ENCODE peak calls at places on chromosomes 11 and 22, in four cellular contexts. K, R, T and Q are unnamed samples. For H3K9me3, the result is how much of the 10 kb centered on the place peaks cover.

GRCh38 chr11:43983221-43983795 is 40.9 kb downstream of the C11orf96 start:
- DNase-seq in K (no peak), R (no peak), T (no peak), Q (no peak)

GRCh38 chr11:692824-693414 is 2.1 kb downstream of the DEAF1 start:
- DNase-seq in K (peak), R (no peak), T (peak), Q (no peak)

GRCh38 chr11:128927683-128928336 is 14.9 kb downstream of the TP53AIP1 start:
- DNase-seq in K (no peak), R (no peak), T (no peak), Q (no peak)

GRCh38 chr11:1760351-1761109 is 3.2 kb downstream of the CTSD start:
- DNase-seq in K (no peak), R (no peak), T (no peak), Q (no peak)

GRCh38 chr22:46007848-46008261 is 30.9 kb upstream of the WNT7B start:
- DNase-seq in K (no peak), R (peak), T (no peak), Q (no peak)

GRCh38 chr22:38471237-38471636 is 3.3 kb downstream of the KDELR3 start:
- DNase-seq in K (no peak), R (peak), T (no peak), Q (no peak)

GRCh38 chr11:35598254-35599125 is 19.8 kb upstream of the FJX1 start:
- DNase-seq in K (no peak), R (no peak), T (no peak), Q (no peak)

GRCh38 chr11:117037279-117037951 is 60.8 kb downstream of the SIK3 start:
- DNase-seq in K (no peak), R (no peak), T (peak), Q (no peak)

GRCh38 chr11:13003726-13004493 is 5.2 kb upstream of the RASSF10 start:
- DNase-seq in K (no peak), R (no peak), T (no peak), Q (no peak)

GRCh38 chr11:16226245-16226644 is 130.1 kb downstream of the SOX6 start:
- DNase-seq in K (peak), R (no peak), T (no peak), Q (no peak)

GRCh38 chr11:128886401-128887119 is 4.6 kb upstream of the KCNJ5 start:
- DNase-seq in K (peak), R (no peak), T (no peak), Q (no peak)

GRCh38 chr11:9672288-9672916 is 8.5 kb downstream of the SWAP70 start:
- DNase-seq in K (no peak), R (no peak), T (no peak), Q (no peak)

DNA sequence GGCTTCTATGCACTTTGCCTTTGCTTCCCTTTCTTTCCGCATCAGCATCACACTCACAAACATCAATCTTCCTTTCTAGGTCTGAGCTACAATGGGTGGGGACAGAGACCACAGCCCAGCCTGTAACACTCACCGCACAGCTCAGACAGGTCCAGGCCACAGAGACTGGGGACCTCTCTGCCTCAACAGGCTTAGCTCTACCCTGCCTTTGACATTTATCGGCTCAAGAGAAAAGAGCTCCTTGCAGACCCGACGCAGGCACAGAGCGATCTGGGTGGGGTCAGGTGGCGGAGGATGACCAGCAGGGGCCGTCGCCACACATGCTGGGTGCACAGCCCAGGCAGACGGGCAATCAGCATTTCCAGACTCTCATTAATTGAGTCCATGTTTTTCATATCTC is 837.3 kb downstream of the TBC1D22A start:
- DNase-seq in K (no peak), R (no peak), T (no peak), Q (no peak)
- H3K9me3 ChIP-seq in K (under half), R (under half), T (under half), Q (under half)

GRCh38 chr11:50078001-50078400 is 45.3 kb downstream of the OR4C45 start:
- DNase-seq in K (no peak), R (no peak), T (no peak), Q (no peak)

GRCh38 chr11:50077526-50077925 is 44.9 kb downstream of the OR4C45 start:
- DNase-seq in K (no peak), R (no peak), T (no peak), Q (no peak)

GRCh38 chr11:50075856-50076255 is 43.2 kb downstream of the OR4C45 start:
- DNase-seq in K (no peak), R (no peak), T (no peak), Q (no peak)

DNA sequence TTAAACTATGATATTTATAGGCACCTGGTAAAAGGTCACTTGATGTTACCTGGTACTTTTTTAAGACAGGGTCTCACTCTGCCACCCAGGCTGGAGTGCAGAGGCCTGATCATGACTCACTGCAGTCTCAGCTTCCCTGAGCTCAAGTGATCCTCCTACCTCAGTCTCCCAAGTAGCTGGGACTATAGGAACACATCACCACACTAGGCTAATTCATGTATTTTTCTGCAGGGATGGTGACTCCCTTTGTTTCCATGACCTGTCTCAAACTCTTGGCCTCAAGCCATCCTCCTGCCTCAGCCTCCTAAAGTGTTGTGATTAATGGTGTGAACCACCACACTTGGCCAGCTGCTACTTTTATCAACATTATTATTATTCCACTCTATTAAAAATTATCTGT is 47.6 kb downstream of the OR4C45 start:
- DNase-seq in K (no peak), R (no peak), T (no peak), Q (no peak)
- H3K9me3 ChIP-seq in K (under half), R (under half), T (under half), Q (under half)

GRCh38 chr22:47091921-47092700 is 329.7 kb downstream of the TBC1D22A start:
- DNase-seq in K (no peak), R (no peak), T (no peak), Q (no peak)

GRCh38 chr22:47094861-47095330 is 332.4 kb downstream of the TBC1D22A start:
- DNase-seq in K (no peak), R (no peak), T (no peak), Q (no peak)

GRCh38 chr22:47095395-47096122 is 333.1 kb downstream of the TBC1D22A start:
- DNase-seq in K (no peak), R (no peak), T (no peak), Q (no peak)

GRCh38 chr22:47092896-47093311 is 330.5 kb downstream of the TBC1D22A start:
- DNase-seq in K (no peak), R (no peak), T (no peak), Q (no peak)

DNA sequence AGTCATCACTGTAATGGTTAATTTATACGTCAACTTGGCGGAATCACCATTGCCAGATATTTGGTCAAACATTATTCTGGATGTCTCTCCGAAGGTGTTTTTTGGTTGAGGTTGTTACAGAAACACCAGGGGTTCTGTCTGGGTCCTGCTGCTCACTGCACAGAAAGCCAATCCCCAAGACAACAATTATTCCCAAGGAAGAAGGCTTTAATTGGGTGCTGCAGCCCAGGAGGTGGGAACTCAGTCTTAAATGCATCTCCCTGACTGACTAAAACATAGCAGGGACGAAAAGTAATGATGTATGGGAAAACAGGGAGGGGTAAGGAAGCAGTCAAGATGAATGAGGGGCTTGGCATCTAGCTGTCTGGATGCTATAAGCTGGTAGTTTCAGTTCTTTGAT is 331.3 kb downstream of the TBC1D22A start:
- DNase-seq in K (no peak), R (no peak), T (no peak), Q (no peak)
- H3K9me3 ChIP-seq in K (under half), R (under half), T (under half), Q (under half)

DNA sequence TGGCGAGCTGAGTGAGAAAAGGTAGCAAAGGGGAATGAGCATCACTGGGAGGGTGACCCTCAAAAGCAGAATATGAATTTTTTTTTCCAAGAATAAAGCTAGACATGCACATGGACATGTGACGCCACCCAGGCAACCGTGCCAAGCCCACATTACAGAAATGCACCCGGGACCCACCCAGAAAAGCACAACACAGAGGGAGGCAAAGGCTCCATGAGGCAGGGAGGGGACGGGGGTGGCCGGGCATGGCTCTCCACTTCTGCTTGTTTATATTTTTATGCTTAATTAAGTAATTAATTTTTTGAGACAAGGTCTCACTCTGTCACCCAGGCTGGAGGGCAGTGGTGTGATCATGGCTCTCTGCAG is 1524.3 kb downstream of the BRD1 start:
- DNase-seq in K (no peak), R (no peak), T (no peak), Q (no peak)
- H3K9me3 ChIP-seq in K (under half), R (under half), T (under half), Q (under half)